ENCODE peak calls at places on chromosome 10, in five cellular contexts. A is fibroblast of lung, S is brain microvascular endothelial cell, H is stomach, Q is heart right ventricle. R is an unnamed sample.

GRCh38 chr10:49398000-49398861 is 2.3 kb upstream of the DRGX start:
- DNase-seq in A (peak), S (peak), H (no peak), Q (peak), R (no peak)

GRCh38 chr10:15725603-15726002 is 5.9 kb upstream of the ITGA8 start:
- DNase-seq in A (peak), S (peak), H (no peak), Q (no peak), R (no peak)

GRCh38 chr10:68597407-68597806 is 37.3 kb downstream of the TET1 start:
- DNase-seq in A (no peak), S (no peak), H (no peak), Q (no peak), R (no peak)

GRCh38 chr10:103373544-103373943 is 5.8 kb downstream of the TAF5 start:
- DNase-seq in A (no peak), S (no peak), H (no peak), Q (no peak), R (no peak)

GRCh38 chr10:112821042-112821441 is 129.0 kb upstream of the TCF7L2 start:
- DNase-seq in A (no peak), S (no peak), H (no peak), Q (no peak), R (no peak)

GRCh38 chr10:35998036-35998435 is 355.9 kb upstream of the FZD8 start:
- DNase-seq in A (no peak), S (no peak), H (no peak), Q (no peak), R (no peak)

GRCh38 chr10:26832960-26833359 is 27.8 kb downstream of the ABI1 start:
- DNase-seq in A (no peak), S (no peak), H (no peak), Q (no peak), R (no peak)

GRCh38 chr10:17115683-17116082 is 13.9 kb downstream of the CUBN start:
- DNase-seq in A (peak), S (peak), H (no peak), Q (no peak), R (no peak)

GRCh38 chr10:123139521-123140163 is 3.9 kb downstream of the HMX3 start:
- DNase-seq in A (no peak), S (no peak), H (peak), Q (no peak), R (no peak)

GRCh38 chr10:118753331-118753730 is 1.4 kb downstream of the CACUL1 start:
- DNase-seq in A (peak), S (peak), H (no peak), Q (no peak), R (no peak)
- H3K4me3 ChIP-seq in A (peak), S (peak), H (peak), Q (peak), R (peak)

GRCh38 chr10:29345893-29346175 is 57.0 kb downstream of the LYZL1 start:
- DNase-seq in A (no peak), S (no peak), H (no peak), Q (no peak), R (no peak)

GRCh38 chr10:29344073-29344820 is 55.4 kb downstream of the LYZL1 start:
- DNase-seq in A (peak), S (peak), H (no peak), Q (peak), R (no peak)

GRCh38 chr10:29345144-29345892 is 56.4 kb downstream of the LYZL1 start:
- DNase-seq in A (no peak), S (no peak), H (no peak), Q (no peak), R (no peak)

DNA sequence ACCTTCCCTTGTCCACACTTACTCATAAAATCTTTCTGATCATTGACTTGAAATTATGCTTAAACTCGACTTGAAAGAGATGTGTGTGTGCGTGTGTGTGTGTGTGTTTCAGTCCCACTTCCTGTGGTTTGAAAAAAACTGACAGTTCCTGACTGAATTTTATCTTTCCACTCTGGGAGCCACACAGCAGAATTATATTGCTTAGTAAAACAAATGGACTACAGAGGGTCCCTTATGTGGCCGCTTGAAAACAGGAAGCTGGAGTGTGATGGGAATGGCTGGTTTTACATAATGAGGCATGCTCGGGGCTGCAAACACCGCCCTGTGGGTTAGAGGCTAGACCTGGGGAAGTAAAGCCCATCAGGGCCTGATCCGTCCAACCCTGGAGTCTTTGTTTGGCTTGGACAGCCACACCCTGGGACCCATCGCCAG is 54.8 kb downstream of the LYZL1 start:
- DNase-seq in A (peak), S (no peak), H (no peak), Q (no peak), R (no peak)
- H3K4me3 ChIP-seq in A (no peak), S (no peak), H (no peak), Q (no peak), R (no peak)

DNA sequence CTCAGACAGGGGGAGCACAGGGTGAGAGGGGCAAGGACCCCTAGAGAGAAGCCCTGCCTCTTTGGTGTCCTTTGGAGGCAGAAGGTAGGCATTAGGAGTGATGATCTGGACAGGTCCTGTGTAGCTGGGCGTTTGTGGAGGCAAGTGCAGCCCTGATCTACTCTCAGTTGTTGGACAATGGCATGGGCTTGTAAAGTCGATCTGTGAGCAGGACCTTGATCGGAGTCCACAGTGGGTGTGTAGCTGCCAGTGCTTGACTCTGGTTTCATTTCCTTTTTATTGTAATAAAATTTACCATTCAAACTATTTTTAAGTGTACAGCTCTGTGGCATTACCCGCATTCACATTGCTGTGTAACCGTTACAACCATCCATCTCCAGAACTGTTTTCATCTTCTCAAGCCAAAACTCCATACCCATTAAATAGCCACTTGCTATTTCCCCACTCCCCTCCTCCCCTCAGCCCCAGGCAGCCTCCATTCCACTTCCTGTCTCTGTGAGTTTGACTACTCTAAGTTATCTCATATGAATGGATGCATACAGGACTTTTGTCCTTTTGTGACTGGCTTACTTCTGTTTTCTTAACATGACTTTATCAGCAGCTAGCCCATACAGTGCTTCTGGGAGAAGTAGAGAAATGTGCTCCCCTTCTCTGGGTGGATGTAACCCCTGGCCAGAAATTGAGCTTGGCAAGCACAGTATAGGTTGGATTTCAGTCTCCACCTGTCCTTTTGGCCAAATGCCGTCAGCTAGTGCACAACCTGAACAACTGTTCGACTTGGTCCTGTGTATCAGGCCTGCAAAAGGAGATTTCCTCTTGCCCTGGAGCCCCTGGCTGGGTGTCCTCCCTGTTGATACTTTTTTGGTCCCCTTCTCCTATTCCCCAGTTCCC is 179.9 kb downstream of the LRMDA start:
- DNase-seq in A (no peak), S (no peak), H (no peak), Q (no peak), R (no peak)
- H3K4me3 ChIP-seq in A (no peak), S (no peak), H (no peak), Q (no peak), R (no peak)

GRCh38 chr10:24383681-24384106 is 174.8 kb downstream of the KIAA1217 start:
- DNase-seq in A (peak), S (peak), H (peak), Q (peak), R (peak)
- H3K4me3 ChIP-seq in A (no peak), S (no peak), H (no peak), Q (no peak), R (no peak)

GRCh38 chr10:64041185-64041988 is 520.2 kb downstream of the REEP3 start:
- DNase-seq in A (peak), S (peak), H (peak), Q (peak), R (peak)
- H3K4me3 ChIP-seq in A (no peak), S (peak), H (peak), Q (peak), R (peak)

GRCh38 chr10:113869789-113870188 is 15.3 kb downstream of the NHLRC2 start:
- DNase-seq in A (no peak), S (no peak), H (no peak), Q (no peak), R (no peak)
- H3K4me3 ChIP-seq in A (no peak), S (no peak), H (no peak), Q (no peak), R (no peak)

GRCh38 chr10:27959093-27959715 is 39.7 kb downstream of the ODAD2 start:
- DNase-seq in A (peak), S (peak), H (no peak), Q (no peak), R (no peak)
- H3K4me3 ChIP-seq in A (no peak), S (no peak), H (no peak), Q (no peak), R (no peak)

GRCh38 chr10:117239031-117239430 is 1.9 kb upstream of the SLC18A2 start:
- DNase-seq in A (no peak), S (no peak), H (no peak), Q (no peak), R (no peak)

GRCh38 chr10:117240105-117240729 is 697 bp upstream of the SLC18A2 start:
- DNase-seq in A (no peak), S (no peak), H (no peak), Q (no peak), R (no peak)

GRCh38 chr10:117242463-117242832 is 1.5 kb downstream of the SLC18A2 start:
- DNase-seq in A (no peak), S (no peak), H (no peak), Q (no peak), R (no peak)

GRCh38 chr10:117241541-117242462 is 888 bp downstream of the SLC18A2 start:
- DNase-seq in A (peak), S (no peak), H (no peak), Q (no peak), R (no peak)

GRCh38 chr10:117240730-117241529 is at the start of gene SLC18A2:
- DNase-seq in A (no peak), S (no peak), H (no peak), Q (no peak), R (no peak)
- H3K4me3 ChIP-seq in A (no peak), S (no peak), H (peak), Q (no peak), R (no peak)

DNA sequence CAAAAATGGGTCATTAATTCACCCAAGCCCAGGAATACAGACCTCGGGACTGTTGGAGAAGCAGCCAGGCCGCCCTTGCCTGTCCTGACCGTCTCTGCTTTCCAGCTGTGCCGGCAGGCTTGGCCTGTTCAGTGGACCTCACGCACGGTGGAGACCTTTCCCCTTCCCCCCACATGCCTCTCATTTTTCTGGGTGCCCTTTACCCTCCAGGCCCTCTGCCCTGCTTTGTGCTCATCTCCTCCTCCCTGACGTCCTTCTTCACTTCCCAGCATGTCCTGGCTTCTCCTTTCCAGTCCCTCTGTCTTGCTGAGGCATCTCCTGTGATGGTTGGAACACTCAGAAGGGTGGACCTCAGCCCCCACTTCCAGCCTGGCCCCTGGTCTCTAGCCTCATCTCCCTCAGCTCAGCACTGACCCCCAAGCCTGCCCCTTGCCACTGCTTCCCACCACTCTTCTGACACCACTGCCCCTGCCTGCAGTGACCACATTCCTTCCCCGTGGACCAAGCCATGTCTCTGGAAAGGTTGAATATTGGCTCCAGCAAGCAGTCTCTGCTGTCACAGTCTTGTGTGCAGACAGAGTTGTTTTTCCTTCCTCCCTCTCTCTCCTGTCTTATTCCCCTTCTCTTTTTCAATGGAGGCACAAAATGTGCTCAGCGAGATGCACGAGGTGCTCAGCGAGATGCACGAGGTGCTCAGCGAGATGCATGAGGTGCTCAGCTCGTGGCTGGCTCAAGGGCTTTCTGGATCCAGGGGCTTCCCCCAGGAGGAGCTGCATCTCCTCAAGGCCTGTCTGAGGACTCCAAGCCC is 14.9 kb downstream of the BAG3 start:
- DNase-seq in A (no peak), S (no peak), H (no peak), Q (no peak), R (no peak)
- H3K4me3 ChIP-seq in A (no peak), S (no peak), H (no peak), Q (no peak), R (no peak)

DNA sequence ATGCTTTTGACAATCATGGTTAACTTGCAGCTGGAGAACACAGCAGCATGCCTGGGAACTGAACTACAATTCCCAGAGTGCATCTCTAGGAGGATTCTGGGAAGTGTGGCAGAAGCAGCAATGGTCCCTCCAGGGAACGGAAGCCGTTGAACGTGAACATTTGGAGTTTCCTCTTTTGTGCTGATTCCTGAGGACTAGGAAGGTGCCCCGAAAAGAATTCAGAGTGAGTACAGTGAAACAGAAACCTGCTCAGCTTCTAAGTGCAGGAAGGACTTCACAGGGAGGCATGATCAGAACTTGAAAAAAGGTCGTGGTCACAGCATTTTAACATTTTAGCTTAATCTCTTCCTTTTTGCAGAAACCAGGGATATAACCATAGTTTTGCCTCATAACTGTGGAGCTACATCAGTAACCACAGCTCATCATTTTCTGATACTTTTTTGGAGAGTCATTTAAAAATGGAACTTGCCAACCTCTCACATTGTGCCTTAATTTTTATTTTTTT is at the start of gene NUDT13:
- DNase-seq in A (peak), S (peak), H (peak), Q (peak), R (no peak)
- H3K4me3 ChIP-seq in A (peak), S (peak), H (peak), Q (peak), R (peak)

R was measured in AG04449.